ENCODE peak calls at places on chromosomes 13 and 19, in eight cellular contexts. U is breast epithelium; X is NCI-H446 treated with DMSO at 0.1 percent for 48 hours; V is activated T-cell treated with anti-CD3 and anti-CD28 coated beads for 24 hours; M is astrocyte of the spinal cord; J is COR-L47; Z is stimulated activated CD4-positive, alpha-beta T cell treated with anti-CD3 and anti-CD28 coated beads, Interleukin-15, amount 100 ng/mL, for 48 hours; Q is HFFc6. R is an unnamed sample.

GRCh38 chr13:113048766-113049165 is 56.8 kb upstream of the F7 start:
- DNase-seq in U (no peak), X (no peak), V (no peak), M (no peak), J (no peak), Z (no peak), Q (no peak), R (no peak)

GRCh38 chr19:15180451-15181390 is 20.1 kb downstream of the NOTCH3 start:
- DNase-seq in U (no peak), X (no peak), V (no peak), M (no peak), J (no peak), Z (no peak), Q (no peak), R (no peak)

GRCh38 chr19:10352764-10353671 is 13.6 kb upstream of the ICAM3 start:
- DNase-seq in U (no peak), X (no peak), V (no peak), M (no peak), J (no peak), Z (no peak), Q (no peak), R (no peak)

GRCh38 chr19:4594199-4594598 is 34.7 kb upstream of the SEMA6B start:
- DNase-seq in U (no peak), X (no peak), V (no peak), M (no peak), J (no peak), Z (no peak), Q (no peak), R (no peak)

GRCh38 chr19:51108805-51109146 is 567 bp upstream of the CTU1 start:
- DNase-seq in U (no peak), X (peak), V (no peak), M (no peak), J (no peak), Z (no peak), Q (no peak), R (no peak)

GRCh38 chr13:29465741-29466293 is 129.7 kb downstream of the SLC7A1 start:
- DNase-seq in U (peak), X (no peak), V (no peak), M (peak), J (no peak), Z (no peak), Q (peak), R (peak)

GRCh38 chr13:40777166-40777956 is 6.4 kb upstream of the MRPS31 start:
- DNase-seq in U (no peak), X (peak), V (no peak), M (peak), J (peak), Z (no peak), Q (peak), R (no peak)

GRCh38 chr19:12611361-12611699 is 610 bp downstream of the ZNF791 start:
- DNase-seq in U (peak), X (peak), V (no peak), M (peak), J (peak), Z (no peak), Q (peak), R (peak)